ENCODE peak calls at places on chromosomes 1 and 21, in eight cellular contexts. J is mammary epithelial cell, N is ovary, O is mesendoderm, D is esophagus muscularis mucosa, L is esophagus squamous epithelium, F is RWPE2, T is neural progenitor cell. A is an unnamed sample. For H3K27me3 and H3K4me1, the result is how much of the 10 kb centered on the place peaks cover.

GRCh38 chr21:23887709-23888303 is 1719.5 kb downstream of the MRPL39 start:
- DNase-seq in O (no peak), D (no peak), N (no peak), L (no peak), T (no peak), F (no peak), J (no peak), A (no peak)

GRCh38 chr1:11072216-11072917 is 12.5 kb upstream of the SRM start:
- DNase-seq in L (no peak), D (no peak), O (no peak), T (no peak), N (no peak), F (peak), J (no peak), A (no peak)

GRCh38 chr1:63915121-63915520 is 141.3 kb downstream of the ROR1 start:
- DNase-seq in T (peak), D (no peak), O (peak), N (no peak), J (no peak), F (no peak), L (no peak), A (no peak)

GRCh38 chr1:184225501-184226487 is 161.0 kb upstream of the C1orf21 start:
- DNase-seq in F (no peak), O (no peak), N (no peak), D (peak), L (no peak), J (no peak), T (no peak), A (no peak)

GRCh38 chr1:85258536-85259117 is 835 bp downstream of the C1orf52 start:
- DNase-seq in T (peak), N (no peak), J (no peak), L (no peak), F (no peak), O (peak), D (no peak), A (no peak)

GRCh38 chr1:172990598-172991215 is 60.0 kb downstream of the TNFSF18 start:
- DNase-seq in F (no peak), N (no peak), O (no peak), J (no peak), L (no peak), T (no peak), D (no peak), A (no peak)

GRCh38 chr21:42221581-42222345 is 2.8 kb downstream of the ABCG1 start:
- DNase-seq in D (no peak), T (no peak), O (no peak), F (peak), J (peak), N (no peak), L (no peak), A (no peak)

GRCh38 chr1:93453911-93454310 is 6.0 kb downstream of the FNBP1L start:
- DNase-seq in O (no peak), L (no peak), F (no peak), N (no peak), T (no peak), J (peak), D (no peak), A (no peak)

GRCh38 chr21:27422435-27422834 is 455.5 kb upstream of the ADAMTS5 start:
- DNase-seq in N (no peak), O (no peak), L (no peak), J (peak), D (no peak), T (no peak), F (no peak), A (no peak)

GRCh38 chr1:217472915-217473314 is 158.0 kb downstream of the GPATCH2 start:
- DNase-seq in O (no peak), J (peak), F (no peak), N (no peak), D (no peak), L (no peak), T (no peak), A (no peak)

GRCh38 chr1:96660503-96660902 is 61.1 kb upstream of the PTBP2 start:
- DNase-seq in D (no peak), L (no peak), T (no peak), O (no peak), F (no peak), N (no peak), J (peak), A (no peak)

GRCh38 chr21:36694041-36694515 is 4.8 kb upstream of the SIM2 start:
- DNase-seq in J (no peak), L (no peak), T (peak), N (no peak), F (no peak), D (no peak), O (peak), A (no peak)
- H3K27me3 ChIP-seq in J (half or more), L (under half), T (half or more), N (under half), F (under half), D (under half), O (half or more), A (under half)

GRCh38 chr1:19454265-19455198 is 30.8 kb downstream of the CAPZB start:
- DNase-seq in T (no peak), O (peak), L (no peak), D (no peak), J (no peak), N (no peak), F (no peak), A (no peak)

GRCh38 chr1:19455353-19455752 is 30.0 kb downstream of the CAPZB start:
- DNase-seq in N (no peak), O (no peak), J (no peak), D (no peak), L (no peak), F (no peak), T (no peak), A (no peak)

GRCh38 chr1:19458815-19459417 is 26.4 kb downstream of the CAPZB start:
- DNase-seq in J (no peak), T (no peak), D (no peak), N (no peak), F (no peak), O (no peak), L (no peak), A (no peak)

GRCh38 chr1:19456915-19457554 is 28.3 kb downstream of the CAPZB start:
- DNase-seq in F (no peak), N (no peak), L (no peak), T (peak), O (peak), D (no peak), J (no peak), A (no peak)

GRCh38 chr1:19457555-19457954 is 27.8 kb downstream of the CAPZB start:
- DNase-seq in F (no peak), L (no peak), O (no peak), T (peak), N (no peak), D (no peak), J (no peak), A (no peak)
- H3K4me1 ChIP-seq in F (under half), L (half or more), O (under half), T (half or more), N (under half), D (half or more), J (under half), A (under half)

GRCh38 chr1:22750671-22751016 is 40.0 kb downstream of the EPHB2 start:
- DNase-seq in F (no peak), D (no peak), J (peak), N (no peak), L (no peak), O (no peak), T (no peak), A (peak)
- H3K27ac ChIP-seq in F (peak), D (peak), J (peak), N (no peak), L (peak), O (no peak), T (peak), A (peak)

GRCh38 chr1:241114699-241115233 is 242.2 kb downstream of the RGS7 start:
- DNase-seq in O (peak), J (no peak), T (no peak), L (no peak), D (no peak), N (no peak), F (no peak), A (no peak)
- H3K27me3 ChIP-seq in O (under half), J (under half), T (under half), L (under half), D (under half), N (under half), F (under half), A (under half)

GRCh38 chr1:167101754-167102153 is 7.9 kb downstream of the STYXL2 start:
- DNase-seq in N (no peak), T (no peak), D (no peak), O (no peak), F (no peak), L (no peak), J (no peak), A (no peak)
- H3K4me1 ChIP-seq in N (under half), T (under half), D (under half), O (under half), F (under half), L (under half), J (under half), A (under half)

GRCh38 chr1:207845109-207845508 is 65.8 kb downstream of the CD34 start:
- DNase-seq in N (no peak), O (no peak), F (no peak), J (no peak), D (no peak), L (no peak), T (no peak), A (no peak)
- H3K27ac ChIP-seq in N (no peak), O (no peak), F (no peak), J (no peak), D (peak), L (peak), T (no peak), A (no peak)

GRCh38 chr1:226741009-226741408 is 1.9 kb upstream of the ITPKB start:
- DNase-seq in J (no peak), F (no peak), N (no peak), T (no peak), O (no peak), D (no peak), L (no peak), A (no peak)

GRCh38 chr1:226739696-226740065 is 599 bp upstream of the ITPKB start:
- DNase-seq in O (no peak), D (no peak), T (no peak), L (no peak), J (no peak), N (no peak), F (no peak), A (no peak)

GRCh38 chr1:226737819-226738420 is 1.2 kb downstream of the ITPKB start:
- DNase-seq in J (peak), T (peak), N (peak), L (no peak), F (no peak), O (peak), D (peak), A (peak)

GRCh38 chr1:226738421-226738994 is 574 bp downstream of the ITPKB start:
- DNase-seq in O (peak), F (no peak), D (no peak), J (peak), N (peak), L (no peak), T (peak), A (no peak)

GRCh38 chr1:226738995-226739695 is at the start of gene ITPKB:
- DNase-seq in D (peak), O (peak), J (peak), F (no peak), T (peak), N (peak), L (no peak), A (peak)
- H3K27me3 ChIP-seq in D (under half), O (under half), J (under half), F (under half), T (half or more), N (under half), L (under half), A (under half)